ENCODE peak calls at places on chromosomes 6 and 20, in nine cellular contexts. E is NCI-H446 treated with DMSO at 0.1 percent for 48 hours; A is HepG2; B is GM03348; Y is NCI-H2029; H is right atrium auricular region; D is NCI-H345; F is stimulated activated CD4-positive, alpha-beta T cell treated with anti-CD3 and anti-CD28 coated beads, Interleukin-1b, Interleukin-23, amount 100 ng/mL, for 1 hour; X is AG08396. G is an unnamed sample.

GRCh38 chr20:42775866-42776265 is 413.8 kb downstream of the PTPRT start:
- DNase-seq in E (no peak), A (no peak), B (no peak), Y (no peak), H (no peak), D (no peak), F (no peak), X (no peak), G (no peak)

GRCh38 chr6:167760979-167761793 is 65.5 kb upstream of the AFDN start:
- DNase-seq in E (no peak), A (peak), B (no peak), Y (no peak), H (peak), D (no peak), F (no peak), X (no peak), G (peak)

GRCh38 chr20:5862703-5863039 is 87.7 kb downstream of the TRMT6 start:
- DNase-seq in E (peak), A (no peak), B (no peak), Y (no peak), H (no peak), D (no peak), F (no peak), X (no peak), G (no peak)

GRCh38 chr20:3174442-3175263 is 1.3 kb upstream of the LZTS3 start:
- DNase-seq in E (peak), A (no peak), B (no peak), Y (no peak), H (no peak), D (peak), F (no peak), X (no peak), G (no peak)

GRCh38 chr20:10466325-10466724 is 31.2 kb downstream of the SLX4IP start:
- DNase-seq in E (no peak), A (no peak), B (peak), Y (no peak), H (no peak), D (no peak), F (no peak), X (no peak), G (peak)

GRCh38 chr20:58228103-58228483 is 360 bp downstream of the ANKRD60 start:
- DNase-seq in E (no peak), A (no peak), B (no peak), Y (no peak), H (no peak), D (no peak), F (no peak), X (peak), G (no peak)

GRCh38 chr20:57653910-57654309 is 33.7 kb upstream of the ZBP1 start:
- DNase-seq in E (no peak), A (no peak), B (peak), Y (no peak), H (peak), D (no peak), F (no peak), X (peak), G (peak)

GRCh38 chr6:165665384-165665672 is 2.3 kb upstream of the PDE10A start:
- DNase-seq in E (no peak), A (no peak), B (no peak), Y (no peak), H (no peak), D (no peak), F (no peak), X (no peak), G (no peak)

GRCh38 chr6:108655840-108656650 is 95.3 kb downstream of the FOXO3 start:
- DNase-seq in E (peak), A (peak), B (peak), Y (no peak), H (peak), D (peak), F (no peak), X (peak), G (no peak)

GRCh38 chr6:63887011-63887751 is 251.6 kb downstream of the PHF3 start:
- DNase-seq in E (no peak), A (no peak), B (no peak), Y (no peak), H (no peak), D (no peak), F (no peak), X (no peak), G (no peak)

GRCh38 chr20:35292504-35293285 is 470 bp upstream of the FAM83C start:
- DNase-seq in E (no peak), A (no peak), B (no peak), Y (no peak), H (no peak), D (no peak), F (no peak), X (no peak), G (no peak)

GRCh38 chr6:105898286-105898685 is 187.8 kb upstream of the PRDM1 start:
- DNase-seq in E (no peak), A (no peak), B (peak), Y (no peak), H (no peak), D (no peak), F (no peak), X (peak), G (no peak)

GRCh38 chr6:116034327-116034726 is 26.4 kb downstream of the FRK start:
- DNase-seq in E (no peak), A (no peak), B (peak), Y (no peak), H (no peak), D (no peak), F (no peak), X (no peak), G (no peak)

GRCh38 chr20:36631651-36632050 is 14.3 kb downstream of the SLA2 start:
- DNase-seq in E (no peak), A (no peak), B (no peak), Y (no peak), H (no peak), D (no peak), F (no peak), X (no peak), G (no peak)

GRCh38 chr6:71621918-71622519 is 264.3 kb upstream of the RIMS1 start:
- DNase-seq in E (peak), A (peak), B (peak), Y (no peak), H (no peak), D (no peak), F (no peak), X (no peak), G (no peak)

GRCh38 chr6:166633732-166634535 is 6.9 kb upstream of the RPS6KA2 start:
- DNase-seq in E (no peak), A (peak), B (no peak), Y (no peak), H (peak), D (no peak), F (no peak), X (peak), G (peak)

GRCh38 chr6:163837681-163838431 is 423.3 kb downstream of the QKI start:
- DNase-seq in E (no peak), A (no peak), B (no peak), Y (no peak), H (no peak), D (no peak), F (no peak), X (peak), G (peak)

G was measured in heart left ventricle.